ENCODE peak calls at places on chromosome 18, in ten cellular contexts. One of them, this sample, is unnamed.

GRCh38 chr18:22591231-22591630 is 173.5 kb upstream of the CTAGE1 start:
- DNase-seq in psoas muscle: no peak
- DNase-seq in osteoblast: no peak
- DNase-seq in endodermal cell: no peak
- DNase-seq in colonic mucosa: no peak
- DNase-seq in ovary: no peak
- DNase-seq in neural progenitor cell: no peak
- DNase-seq in upper lobe of right lung: no peak
- DNase-seq in right lobe of liver: no peak
- DNase-seq in cardiac muscle cell: peak; percentile 92
- DNase-seq in this sample: no peak

GRCh38 chr18:22643731-22644130 is 226.0 kb upstream of the CTAGE1 start:
- DNase-seq in psoas muscle: no peak
- DNase-seq in osteoblast: peak; percentile 44
- DNase-seq in endodermal cell: no peak
- DNase-seq in colonic mucosa: no peak
- DNase-seq in ovary: no peak
- DNase-seq in neural progenitor cell: no peak
- DNase-seq in upper lobe of right lung: no peak
- DNase-seq in right lobe of liver: no peak
- DNase-seq in cardiac muscle cell: peak; percentile 32
- DNase-seq in this sample: no peak

GRCh38 chr18:36769611-36770314 is 59.0 kb downstream of the TPGS2 start:
- DNase-seq in psoas muscle: peak; percentile 79
- DNase-seq in osteoblast: no peak
- DNase-seq in endodermal cell: peak; percentile 90
- DNase-seq in colonic mucosa: no peak
- DNase-seq in ovary: no peak
- DNase-seq in neural progenitor cell: peak; percentile 62
- DNase-seq in upper lobe of right lung: no peak
- DNase-seq in right lobe of liver: peak; percentile 30
- DNase-seq in cardiac muscle cell: peak; percentile 25
- DNase-seq in this sample: no peak

GRCh38 chr18:3689986-3690681 is 240.2 kb downstream of the TGIF1 start:
- DNase-seq in psoas muscle: no peak
- DNase-seq in osteoblast: no peak
- DNase-seq in endodermal cell: peak; percentile 58
- DNase-seq in colonic mucosa: no peak
- DNase-seq in ovary: no peak
- DNase-seq in neural progenitor cell: no peak
- DNase-seq in upper lobe of right lung: no peak
- DNase-seq in right lobe of liver: no peak
- DNase-seq in cardiac muscle cell: no peak
- DNase-seq in this sample: no peak

GRCh38 chr18:77008006-77008405 is 124.6 kb downstream of the MBP start:
- DNase-seq in psoas muscle: no peak
- DNase-seq in osteoblast: no peak
- DNase-seq in endodermal cell: no peak
- DNase-seq in colonic mucosa: no peak
- DNase-seq in ovary: no peak
- DNase-seq in neural progenitor cell: no peak
- DNase-seq in upper lobe of right lung: peak; percentile 49
- DNase-seq in right lobe of liver: no peak
- DNase-seq in cardiac muscle cell: no peak
- DNase-seq in this sample: no peak

GRCh38 chr18:79949571-79950439 is 1.6 kb downstream of the SLC66A2 start:
- DNase-seq in psoas muscle: peak; percentile 68
- DNase-seq in osteoblast: no peak
- DNase-seq in endodermal cell: peak; percentile 7
- DNase-seq in colonic mucosa: peak; percentile 49
- DNase-seq in ovary: peak; percentile 6
- DNase-seq in neural progenitor cell: no peak
- DNase-seq in upper lobe of right lung: no peak
- DNase-seq in right lobe of liver: peak; percentile 59
- DNase-seq in cardiac muscle cell: no peak
- DNase-seq in this sample: peak; percentile 61

GRCh38 chr18:61308795-61309393 is 24.3 kb upstream of the CDH20 start:
- DNase-seq in psoas muscle: no peak
- DNase-seq in osteoblast: no peak
- DNase-seq in endodermal cell: no peak
- DNase-seq in colonic mucosa: no peak
- DNase-seq in ovary: no peak
- DNase-seq in neural progenitor cell: peak; percentile 28
- DNase-seq in upper lobe of right lung: no peak
- DNase-seq in right lobe of liver: no peak
- DNase-seq in cardiac muscle cell: no peak
- DNase-seq in this sample: no peak

GRCh38 chr18:50099725-50100414 is 95.1 kb downstream of the MYO5B start:
- DNase-seq in psoas muscle: no peak
- DNase-seq in osteoblast: peak; percentile 58
- DNase-seq in endodermal cell: peak; percentile 11
- DNase-seq in colonic mucosa: no peak
- DNase-seq in ovary: no peak
- DNase-seq in neural progenitor cell: no peak
- DNase-seq in upper lobe of right lung: no peak
- DNase-seq in right lobe of liver: no peak
- DNase-seq in cardiac muscle cell: no peak
- DNase-seq in this sample: no peak

GRCh38 chr18:11981383-11981632 is at the start of gene IMPA2:
- DNase-seq in psoas muscle: no peak
- DNase-seq in osteoblast: no peak
- DNase-seq in endodermal cell: no peak
- DNase-seq in colonic mucosa: no peak
- DNase-seq in ovary: no peak
- DNase-seq in neural progenitor cell: no peak
- DNase-seq in upper lobe of right lung: no peak
- DNase-seq in right lobe of liver: no peak
- DNase-seq in cardiac muscle cell: no peak
- DNase-seq in this sample: no peak

GRCh38 chr18:11982981-11983380 is 1.7 kb downstream of the IMPA2 start:
- DNase-seq in psoas muscle: peak; percentile 2
- DNase-seq in osteoblast: peak; percentile 47
- DNase-seq in endodermal cell: no peak
- DNase-seq in colonic mucosa: peak; percentile 54
- DNase-seq in ovary: no peak
- DNase-seq in neural progenitor cell: no peak
- DNase-seq in upper lobe of right lung: no peak
- DNase-seq in right lobe of liver: no peak
- DNase-seq in cardiac muscle cell: no peak
- DNase-seq in this sample: no peak

GRCh38 chr18:11980148-11980554 is 1.2 kb upstream of the IMPA2 start:
- DNase-seq in psoas muscle: no peak
- DNase-seq in osteoblast: no peak
- DNase-seq in endodermal cell: no peak
- DNase-seq in colonic mucosa: no peak
- DNase-seq in ovary: no peak
- DNase-seq in neural progenitor cell: no peak
- DNase-seq in upper lobe of right lung: no peak
- DNase-seq in right lobe of liver: peak; percentile 50
- DNase-seq in cardiac muscle cell: no peak
- DNase-seq in this sample: no peak

GRCh38 chr18:11980555-11981382 is 538 bp upstream of the IMPA2 start:
- DNase-seq in psoas muscle: peak; percentile 100
- DNase-seq in osteoblast: peak; percentile 98
- DNase-seq in endodermal cell: peak; percentile 100
- DNase-seq in colonic mucosa: peak; percentile 99
- DNase-seq in ovary: peak; percentile 98
- DNase-seq in neural progenitor cell: peak; percentile 99
- DNase-seq in upper lobe of right lung: peak; percentile 100
- DNase-seq in right lobe of liver: peak; percentile 100
- DNase-seq in cardiac muscle cell: peak; percentile 100
- DNase-seq in this sample: peak; percentile 97

GRCh38 chr18:11981633-11982366 is 493 bp downstream of the IMPA2 start:
- DNase-seq in psoas muscle: peak; percentile 81
- DNase-seq in osteoblast: peak; percentile 77
- DNase-seq in endodermal cell: peak; percentile 88
- DNase-seq in colonic mucosa: peak; percentile 67
- DNase-seq in ovary: peak; percentile 47
- DNase-seq in neural progenitor cell: peak; percentile 87
- DNase-seq in upper lobe of right lung: no peak
- DNase-seq in right lobe of liver: peak; percentile 62
- DNase-seq in cardiac muscle cell: peak; percentile 34
- DNase-seq in this sample: peak; percentile 70
- TF ChIP-seq CTCF in psoas muscle: no peak
- TF ChIP-seq CTCF in osteoblast: no peak
- TF ChIP-seq CTCF in endodermal cell: peak; percentile 31
- TF ChIP-seq CTCF in colonic mucosa: no peak
- TF ChIP-seq CTCF in ovary: no peak
- TF ChIP-seq CTCF in neural progenitor cell: peak; percentile 7
- TF ChIP-seq CTCF in upper lobe of right lung: no peak
- TF ChIP-seq CTCF in right lobe of liver: no peak
- TF ChIP-seq CTCF in cardiac muscle cell: no peak
- TF ChIP-seq CTCF in this sample: no peak

DNA sequence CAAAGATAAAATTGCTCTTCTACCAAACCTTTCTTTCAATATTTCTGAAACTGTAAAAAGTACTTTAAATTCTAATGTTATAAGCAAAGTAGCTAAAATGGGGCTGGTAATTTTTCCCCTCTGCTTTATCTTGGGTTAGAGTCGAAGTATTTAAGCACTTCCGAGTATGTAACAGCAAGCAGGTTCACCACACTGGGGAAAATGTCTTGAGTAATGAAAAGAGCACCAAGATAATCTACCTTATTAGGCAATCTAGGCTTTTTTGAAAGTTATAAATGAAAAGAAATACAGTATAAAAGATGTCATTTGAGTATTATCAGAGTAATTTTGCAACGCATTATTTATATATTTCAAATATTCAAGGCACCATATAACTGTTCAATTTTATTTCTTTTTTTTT is 687 bp upstream of the DSG3 start:
- DNase-seq in psoas muscle: no peak
- DNase-seq in osteoblast: no peak
- DNase-seq in endodermal cell: no peak
- DNase-seq in colonic mucosa: no peak
- DNase-seq in ovary: no peak
- DNase-seq in neural progenitor cell: no peak
- DNase-seq in upper lobe of right lung: no peak
- DNase-seq in right lobe of liver: no peak
- DNase-seq in cardiac muscle cell: no peak
- DNase-seq in this sample: no peak
- H3K27ac ChIP-seq in psoas muscle: no peak overlapping the region
- H3K27ac ChIP-seq in osteoblast: no peak overlapping the region
- H3K27ac ChIP-seq in endodermal cell: no peak overlapping the region
- H3K27ac ChIP-seq in colonic mucosa: no peak overlapping the region
- H3K27ac ChIP-seq in ovary: no peak overlapping the region
- H3K27ac ChIP-seq in neural progenitor cell: no peak overlapping the region
- H3K27ac ChIP-seq in upper lobe of right lung: no peak overlapping the region
- H3K27ac ChIP-seq in right lobe of liver: no peak overlapping the region
- H3K27ac ChIP-seq in cardiac muscle cell: no peak overlapping the region
- H3K27ac ChIP-seq in this sample: no peak overlapping the region

GRCh38 chr18:57439617-57439975 is 4.4 kb downstream of the ONECUT2 start:
- DNase-seq in psoas muscle: no peak
- DNase-seq in osteoblast: no peak
- DNase-seq in endodermal cell: peak; percentile 85
- DNase-seq in colonic mucosa: no peak
- DNase-seq in ovary: no peak
- DNase-seq in neural progenitor cell: peak; percentile 84
- DNase-seq in upper lobe of right lung: no peak
- DNase-seq in right lobe of liver: no peak
- DNase-seq in cardiac muscle cell: no peak
- DNase-seq in this sample: no peak

GRCh38 chr18:57439985-57440330 is 4.8 kb downstream of the ONECUT2 start:
- DNase-seq in psoas muscle: no peak
- DNase-seq in osteoblast: no peak
- DNase-seq in endodermal cell: no peak
- DNase-seq in colonic mucosa: no peak
- DNase-seq in ovary: no peak
- DNase-seq in neural progenitor cell: peak; percentile 40
- DNase-seq in upper lobe of right lung: no peak
- DNase-seq in right lobe of liver: no peak
- DNase-seq in cardiac muscle cell: no peak
- DNase-seq in this sample: no peak

GRCh38 chr18:57437782-57438668 is 2.9 kb downstream of the ONECUT2 start:
- DNase-seq in psoas muscle: no peak
- DNase-seq in osteoblast: peak; percentile 98
- DNase-seq in endodermal cell: peak; percentile 96
- DNase-seq in colonic mucosa: peak; percentile 55
- DNase-seq in ovary: no peak
- DNase-seq in neural progenitor cell: peak; percentile 97
- DNase-seq in upper lobe of right lung: no peak
- DNase-seq in right lobe of liver: peak; percentile 84
- DNase-seq in cardiac muscle cell: peak; percentile 73
- DNase-seq in this sample: no peak

GRCh38 chr18:57437433-57437781 is 2.2 kb downstream of the ONECUT2 start:
- DNase-seq in psoas muscle: no peak
- DNase-seq in osteoblast: no peak
- DNase-seq in endodermal cell: peak; percentile 86
- DNase-seq in colonic mucosa: no peak
- DNase-seq in ovary: no peak
- DNase-seq in neural progenitor cell: peak; percentile 37
- DNase-seq in upper lobe of right lung: no peak
- DNase-seq in right lobe of liver: peak; percentile 52
- DNase-seq in cardiac muscle cell: no peak
- DNase-seq in this sample: no peak

DNA sequence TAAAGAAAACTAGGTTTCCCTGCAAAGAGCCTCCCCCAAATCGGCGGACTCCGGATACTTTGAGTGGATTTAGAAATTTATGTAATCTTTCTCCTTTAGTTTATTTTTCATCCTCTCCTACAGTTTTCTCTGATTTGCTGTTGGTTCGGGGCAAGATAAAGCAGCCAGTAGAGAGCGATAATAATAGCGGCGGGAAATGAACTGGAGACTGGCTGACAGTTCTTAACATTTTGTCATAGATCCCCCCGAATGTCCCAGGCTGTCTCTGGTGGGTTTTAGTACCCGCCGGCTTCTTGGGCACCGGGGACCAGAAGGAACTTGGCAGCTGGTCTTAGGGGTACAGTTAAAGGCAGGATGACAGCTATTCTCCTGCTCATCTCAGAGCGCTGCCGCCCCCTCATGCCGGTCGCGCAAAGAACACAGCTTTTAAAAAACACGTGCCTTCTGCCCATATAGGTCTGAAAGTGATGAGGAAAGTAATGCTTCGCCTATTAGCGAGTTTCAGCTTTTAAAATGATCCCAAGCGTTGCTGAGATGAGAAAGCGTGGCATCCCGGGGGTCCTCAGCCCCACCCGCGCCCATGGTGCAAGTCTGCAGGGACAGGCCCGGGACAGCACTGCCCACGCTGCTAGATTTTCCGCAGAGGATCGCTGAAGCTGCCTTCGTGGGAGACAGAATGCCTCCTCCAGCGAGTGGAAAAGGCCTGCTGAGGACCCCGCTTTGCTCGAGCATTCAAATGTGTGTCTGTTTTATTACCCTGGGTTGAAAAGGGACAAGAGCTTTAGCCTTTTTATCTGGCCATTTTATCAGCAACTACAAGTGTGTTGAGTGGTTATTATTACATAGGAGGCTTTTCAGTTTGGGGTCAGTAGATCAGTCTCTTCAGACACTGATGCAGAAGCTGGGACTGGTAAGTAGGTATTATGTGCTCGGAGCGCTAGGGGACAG is 3.8 kb downstream of the ONECUT2 start:
- DNase-seq in psoas muscle: no peak
- DNase-seq in osteoblast: no peak
- DNase-seq in endodermal cell: peak; percentile 60
- DNase-seq in colonic mucosa: no peak
- DNase-seq in ovary: no peak
- DNase-seq in neural progenitor cell: peak; percentile 46
- DNase-seq in upper lobe of right lung: no peak
- DNase-seq in right lobe of liver: no peak
- DNase-seq in cardiac muscle cell: no peak
- DNase-seq in this sample: no peak
- H3K4me3 ChIP-seq in psoas muscle: peak overlapping the region; percentile 38
- H3K4me3 ChIP-seq in osteoblast: no peak overlapping the region
- H3K4me3 ChIP-seq in endodermal cell: peak overlapping the region; percentile 81
- H3K4me3 ChIP-seq in colonic mucosa: no peak overlapping the region
- H3K4me3 ChIP-seq in ovary: no peak overlapping the region
- H3K4me3 ChIP-seq in neural progenitor cell: peak overlapping the region; percentile 56
- H3K4me3 ChIP-seq in upper lobe of right lung: no peak overlapping the region
- H3K4me3 ChIP-seq in right lobe of liver: peak overlapping the region; percentile 79
- H3K4me3 ChIP-seq in cardiac muscle cell: peak overlapping the region; percentile 26
- H3K4me3 ChIP-seq in this sample: no peak overlapping the region

GRCh38 chr18:71784777-71785176 is 759.4 kb downstream of the CBLN2 start:
- DNase-seq in psoas muscle: no peak
- DNase-seq in osteoblast: no peak
- DNase-seq in endodermal cell: peak; percentile 58
- DNase-seq in colonic mucosa: peak; percentile 20
- DNase-seq in ovary: no peak
- DNase-seq in neural progenitor cell: no peak
- DNase-seq in upper lobe of right lung: no peak
- DNase-seq in right lobe of liver: no peak
- DNase-seq in cardiac muscle cell: peak; percentile 18
- DNase-seq in this sample: no peak
- TF ChIP-seq CTCF in psoas muscle: no peak
- TF ChIP-seq CTCF in osteoblast: no peak
- TF ChIP-seq CTCF in endodermal cell: peak; percentile 80
- TF ChIP-seq CTCF in colonic mucosa: peak; percentile 18
- TF ChIP-seq CTCF in ovary: no peak
- TF ChIP-seq CTCF in neural progenitor cell: peak; percentile 43
- TF ChIP-seq CTCF in upper lobe of right lung: peak; percentile 11
- TF ChIP-seq CTCF in right lobe of liver: peak; percentile 13
- TF ChIP-seq CTCF in cardiac muscle cell: peak; percentile 46
- TF ChIP-seq CTCF in this sample: no peak